ENCODE peak calls at places on chromosomes 3 and 15, in eight cellular contexts. One of them, this sample, is unnamed.

GRCh38 chr3:35739964-35740527 is 100.7 kb downstream of the ARPP21 start:
- DNase-seq in cardiac fibroblast: no peak
- DNase-seq in endothelial cell: no peak
- DNase-seq in omental fat pad: no peak
- DNase-seq in GM13977: no peak
- DNase-seq in left lung: no peak
- DNase-seq in CD8-positive, alpha-beta T cell: no peak
- DNase-seq in breast epithelium: no peak
- DNase-seq in this sample: no peak

GRCh38 chr3:101928890-101929289 is 79.6 kb downstream of the NFKBIZ start:
- DNase-seq in cardiac fibroblast: peak
- DNase-seq in endothelial cell: no peak
- DNase-seq in omental fat pad: no peak
- DNase-seq in GM13977: no peak
- DNase-seq in left lung: no peak
- DNase-seq in CD8-positive, alpha-beta T cell: no peak
- DNase-seq in breast epithelium: no peak
- DNase-seq in this sample: peak

GRCh38 chr3:38016410-38016809 is 13.0 kb downstream of the PLCD1 start:
- DNase-seq in cardiac fibroblast: no peak
- DNase-seq in endothelial cell: no peak
- DNase-seq in omental fat pad: no peak
- DNase-seq in GM13977: no peak
- DNase-seq in left lung: peak
- DNase-seq in CD8-positive, alpha-beta T cell: no peak
- DNase-seq in breast epithelium: no peak
- DNase-seq in this sample: no peak

GRCh38 chr3:49902511-49903345 is 945 bp downstream of the MST1R start:
- DNase-seq in cardiac fibroblast: no peak
- DNase-seq in endothelial cell: no peak
- DNase-seq in omental fat pad: no peak
- DNase-seq in GM13977: no peak
- DNase-seq in left lung: no peak
- DNase-seq in CD8-positive, alpha-beta T cell: no peak
- DNase-seq in breast epithelium: no peak
- DNase-seq in this sample: no peak

GRCh38 chr15:61195116-61196002 is 33.7 kb downstream of the RORA start:
- DNase-seq in cardiac fibroblast: peak
- DNase-seq in endothelial cell: peak
- DNase-seq in omental fat pad: no peak
- DNase-seq in GM13977: peak
- DNase-seq in left lung: no peak
- DNase-seq in CD8-positive, alpha-beta T cell: no peak
- DNase-seq in breast epithelium: no peak
- DNase-seq in this sample: no peak

GRCh38 chr3:87856126-87856525 is 202.7 kb downstream of the CGGBP1 start:
- DNase-seq in cardiac fibroblast: no peak
- DNase-seq in endothelial cell: no peak
- DNase-seq in omental fat pad: no peak
- DNase-seq in GM13977: no peak
- DNase-seq in left lung: no peak
- DNase-seq in CD8-positive, alpha-beta T cell: no peak
- DNase-seq in breast epithelium: no peak
- DNase-seq in this sample: no peak

GRCh38 chr15:89654311-89654761 is 931 bp downstream of the KIF7 start:
- DNase-seq in cardiac fibroblast: peak
- DNase-seq in endothelial cell: no peak
- DNase-seq in omental fat pad: no peak
- DNase-seq in GM13977: no peak
- DNase-seq in left lung: no peak
- DNase-seq in CD8-positive, alpha-beta T cell: no peak
- DNase-seq in breast epithelium: no peak
- DNase-seq in this sample: no peak

GRCh38 chr3:136750209-136750921 is 1.8 kb downstream of the STAG1 start:
- DNase-seq in cardiac fibroblast: no peak
- DNase-seq in endothelial cell: no peak
- DNase-seq in omental fat pad: no peak
- DNase-seq in GM13977: no peak
- DNase-seq in left lung: no peak
- DNase-seq in CD8-positive, alpha-beta T cell: no peak
- DNase-seq in breast epithelium: no peak
- DNase-seq in this sample: peak

GRCh38 chr3:48919215-48920138 is 835 bp downstream of the ARIH2 start:
- DNase-seq in cardiac fibroblast: peak
- DNase-seq in endothelial cell: peak
- DNase-seq in omental fat pad: no peak
- DNase-seq in GM13977: peak
- DNase-seq in left lung: peak
- DNase-seq in CD8-positive, alpha-beta T cell: peak
- DNase-seq in breast epithelium: no peak
- DNase-seq in this sample: peak

GRCh38 chr3:20696393-20697045 is 510.5 kb upstream of the SGO1 start:
- DNase-seq in cardiac fibroblast: no peak
- DNase-seq in endothelial cell: no peak
- DNase-seq in omental fat pad: no peak
- DNase-seq in GM13977: no peak
- DNase-seq in left lung: no peak
- DNase-seq in CD8-positive, alpha-beta T cell: no peak
- DNase-seq in breast epithelium: no peak
- DNase-seq in this sample: no peak
- TF ChIP-seq CTCF in cardiac fibroblast: no peak
- TF ChIP-seq CTCF in endothelial cell: no peak
- TF ChIP-seq CTCF in omental fat pad: no peak
- TF ChIP-seq CTCF in GM13977: no peak
- TF ChIP-seq CTCF in left lung: no peak
- TF ChIP-seq CTCF in CD8-positive, alpha-beta T cell: no peak
- TF ChIP-seq CTCF in breast epithelium: no peak
- TF ChIP-seq CTCF in this sample: no peak

GRCh38 chr3:54999159-54999558 is 71.3 kb upstream of the LRTM1 start:
- DNase-seq in cardiac fibroblast: peak
- DNase-seq in endothelial cell: peak
- DNase-seq in omental fat pad: no peak
- DNase-seq in GM13977: no peak
- DNase-seq in left lung: no peak
- DNase-seq in CD8-positive, alpha-beta T cell: no peak
- DNase-seq in breast epithelium: no peak
- DNase-seq in this sample: no peak
- TF ChIP-seq CTCF in cardiac fibroblast: peak
- TF ChIP-seq CTCF in endothelial cell: peak
- TF ChIP-seq CTCF in omental fat pad: no peak
- TF ChIP-seq CTCF in GM13977: no peak
- TF ChIP-seq CTCF in left lung: no peak
- TF ChIP-seq CTCF in CD8-positive, alpha-beta T cell: no peak
- TF ChIP-seq CTCF in breast epithelium: no peak
- TF ChIP-seq CTCF in this sample: no peak

DNA sequence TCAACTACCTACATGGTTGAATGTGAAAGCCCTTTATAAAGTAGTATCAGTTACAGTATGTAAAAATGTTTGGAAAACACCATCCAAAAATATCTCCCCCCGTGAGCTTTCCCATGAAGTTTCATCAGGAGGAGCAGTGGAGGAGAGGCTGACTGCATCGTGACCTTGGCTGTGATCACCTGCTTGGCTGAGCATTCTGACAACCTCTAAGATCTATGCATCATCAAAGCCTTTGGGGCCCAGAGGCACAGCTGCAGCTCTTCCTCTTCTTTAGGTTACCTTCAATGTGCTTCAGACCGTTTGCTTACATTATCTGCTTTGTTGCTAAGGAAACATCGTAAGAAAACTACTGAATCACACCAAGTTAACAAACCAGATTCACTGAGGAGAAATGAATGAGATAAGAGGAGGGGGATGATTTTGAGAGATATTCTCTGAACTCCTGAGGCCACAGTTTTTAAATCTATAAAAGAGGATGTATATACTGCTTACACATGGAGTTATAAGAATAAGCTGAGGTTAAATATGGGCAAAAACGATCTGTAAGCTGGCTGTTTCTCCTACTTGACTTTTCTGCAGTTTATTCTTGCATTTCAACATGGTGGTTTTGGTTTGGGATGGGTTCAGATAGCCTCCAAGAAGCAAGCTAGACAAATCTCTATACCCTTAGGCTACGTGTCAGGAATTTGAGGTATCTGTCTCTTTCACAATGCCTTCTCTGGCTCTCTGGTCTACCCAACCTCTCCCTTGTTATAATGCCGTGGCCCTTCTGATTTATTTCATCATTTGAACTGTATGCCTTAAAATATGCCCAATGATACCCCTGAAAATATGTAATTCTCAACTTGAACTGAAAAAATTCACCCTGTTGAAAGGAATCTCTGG is 4.0 kb downstream of the GCSAM start:
- DNase-seq in cardiac fibroblast: peak
- DNase-seq in endothelial cell: no peak
- DNase-seq in omental fat pad: no peak
- DNase-seq in GM13977: peak
- DNase-seq in left lung: no peak
- DNase-seq in CD8-positive, alpha-beta T cell: peak
- DNase-seq in breast epithelium: no peak
- DNase-seq in this sample: no peak
- TF ChIP-seq CTCF in cardiac fibroblast: no peak
- TF ChIP-seq CTCF in endothelial cell: no peak
- TF ChIP-seq CTCF in omental fat pad: no peak
- TF ChIP-seq CTCF in GM13977: no peak
- TF ChIP-seq CTCF in left lung: no peak
- TF ChIP-seq CTCF in CD8-positive, alpha-beta T cell: no peak
- TF ChIP-seq CTCF in breast epithelium: no peak
- TF ChIP-seq CTCF in this sample: no peak

DNA sequence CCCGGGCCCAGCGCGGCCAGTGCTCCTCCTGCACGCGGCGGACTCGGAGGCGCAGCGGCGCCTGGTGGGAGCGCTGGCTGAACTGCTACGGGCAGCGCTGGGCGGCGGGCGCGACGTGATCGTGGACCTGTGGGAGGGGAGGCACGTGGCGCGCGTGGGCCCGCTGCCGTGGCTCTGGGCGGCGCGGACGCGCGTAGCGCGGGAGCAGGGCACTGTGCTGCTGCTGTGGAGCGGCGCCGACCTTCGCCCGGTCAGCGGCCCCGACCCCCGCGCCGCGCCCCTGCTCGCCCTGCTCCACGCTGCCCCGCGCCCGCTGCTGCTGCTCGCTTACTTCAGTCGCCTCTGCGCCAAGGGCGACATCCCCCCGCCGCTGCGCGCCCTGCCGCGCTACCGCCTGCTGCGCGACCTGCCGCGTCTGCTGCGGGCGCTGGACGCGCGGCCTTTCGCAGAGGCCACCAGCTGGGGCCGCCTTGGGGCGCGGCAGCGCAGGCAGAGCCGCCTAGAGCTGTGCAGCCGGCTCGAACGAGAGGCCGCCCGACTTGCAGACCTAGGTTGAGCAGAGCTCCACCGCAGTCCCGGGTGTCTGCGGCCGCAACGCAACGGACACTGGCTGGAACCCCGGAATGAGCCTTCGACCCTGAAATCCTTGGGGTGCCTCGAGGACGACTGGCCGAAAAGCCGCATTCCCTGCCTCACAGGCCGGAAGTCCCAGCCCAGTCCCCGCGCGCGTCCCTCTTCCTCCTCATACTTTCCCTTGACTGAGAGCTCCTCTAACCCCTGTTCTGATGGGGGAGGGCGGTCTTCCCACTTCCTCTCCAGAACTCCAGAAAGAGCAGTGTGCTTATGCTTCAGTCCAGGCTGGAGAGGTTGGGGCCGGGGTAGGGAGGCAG is 1.4 kb upstream of the IL17RC start:
- DNase-seq in cardiac fibroblast: peak
- DNase-seq in endothelial cell: peak
- DNase-seq in omental fat pad: no peak
- DNase-seq in GM13977: peak
- DNase-seq in left lung: peak
- DNase-seq in CD8-positive, alpha-beta T cell: no peak
- DNase-seq in breast epithelium: peak
- DNase-seq in this sample: no peak
- TF ChIP-seq CTCF in cardiac fibroblast: peak
- TF ChIP-seq CTCF in endothelial cell: no peak
- TF ChIP-seq CTCF in omental fat pad: no peak
- TF ChIP-seq CTCF in GM13977: peak
- TF ChIP-seq CTCF in left lung: peak
- TF ChIP-seq CTCF in CD8-positive, alpha-beta T cell: no peak
- TF ChIP-seq CTCF in breast epithelium: peak
- TF ChIP-seq CTCF in this sample: no peak

GRCh38 chr3:172103724-172104123 is 64.3 kb downstream of the FNDC3B start:
- DNase-seq in cardiac fibroblast: peak
- DNase-seq in endothelial cell: no peak
- DNase-seq in omental fat pad: no peak
- DNase-seq in GM13977: no peak
- DNase-seq in left lung: no peak
- DNase-seq in CD8-positive, alpha-beta T cell: no peak
- DNase-seq in breast epithelium: no peak
- DNase-seq in this sample: no peak

GRCh38 chr3:172104471-172105072 is 65.2 kb downstream of the FNDC3B start:
- DNase-seq in cardiac fibroblast: peak
- DNase-seq in endothelial cell: no peak
- DNase-seq in omental fat pad: no peak
- DNase-seq in GM13977: no peak
- DNase-seq in left lung: no peak
- DNase-seq in CD8-positive, alpha-beta T cell: no peak
- DNase-seq in breast epithelium: no peak
- DNase-seq in this sample: no peak

GRCh38 chr3:172107403-172107802 is 68.0 kb downstream of the FNDC3B start:
- DNase-seq in cardiac fibroblast: no peak
- DNase-seq in endothelial cell: no peak
- DNase-seq in omental fat pad: no peak
- DNase-seq in GM13977: peak
- DNase-seq in left lung: no peak
- DNase-seq in CD8-positive, alpha-beta T cell: peak
- DNase-seq in breast epithelium: no peak
- DNase-seq in this sample: no peak

GRCh38 chr3:172106989-172107388 is 67.6 kb downstream of the FNDC3B start:
- DNase-seq in cardiac fibroblast: no peak
- DNase-seq in endothelial cell: no peak
- DNase-seq in omental fat pad: no peak
- DNase-seq in GM13977: peak
- DNase-seq in left lung: no peak
- DNase-seq in CD8-positive, alpha-beta T cell: peak
- DNase-seq in breast epithelium: no peak
- DNase-seq in this sample: no peak

GRCh38 chr3:172106037-172106559 is 66.7 kb downstream of the FNDC3B start:
- DNase-seq in cardiac fibroblast: no peak
- DNase-seq in endothelial cell: no peak
- DNase-seq in omental fat pad: no peak
- DNase-seq in GM13977: no peak
- DNase-seq in left lung: no peak
- DNase-seq in CD8-positive, alpha-beta T cell: no peak
- DNase-seq in breast epithelium: no peak
- DNase-seq in this sample: no peak
- TF ChIP-seq CTCF in cardiac fibroblast: no peak
- TF ChIP-seq CTCF in endothelial cell: no peak
- TF ChIP-seq CTCF in omental fat pad: no peak
- TF ChIP-seq CTCF in GM13977: no peak
- TF ChIP-seq CTCF in left lung: no peak
- TF ChIP-seq CTCF in CD8-positive, alpha-beta T cell: no peak
- TF ChIP-seq CTCF in breast epithelium: no peak
- TF ChIP-seq CTCF in this sample: no peak

GRCh38 chr3:43016513-43016865 is 37.4 kb downstream of the GASK1A start:
- DNase-seq in cardiac fibroblast: no peak
- DNase-seq in endothelial cell: no peak
- DNase-seq in omental fat pad: no peak
- DNase-seq in GM13977: no peak
- DNase-seq in left lung: no peak
- DNase-seq in CD8-positive, alpha-beta T cell: no peak
- DNase-seq in breast epithelium: no peak
- DNase-seq in this sample: no peak
- TF ChIP-seq CTCF in cardiac fibroblast: no peak
- TF ChIP-seq CTCF in endothelial cell: no peak
- TF ChIP-seq CTCF in omental fat pad: no peak
- TF ChIP-seq CTCF in GM13977: no peak
- TF ChIP-seq CTCF in left lung: no peak
- TF ChIP-seq CTCF in CD8-positive, alpha-beta T cell: no peak
- TF ChIP-seq CTCF in breast epithelium: no peak
- TF ChIP-seq CTCF in this sample: no peak

GRCh38 chr15:66594344-66594743 is 28.5 kb upstream of the LCTL start:
- DNase-seq in cardiac fibroblast: no peak
- DNase-seq in endothelial cell: no peak
- DNase-seq in omental fat pad: no peak
- DNase-seq in GM13977: no peak
- DNase-seq in left lung: no peak
- DNase-seq in CD8-positive, alpha-beta T cell: no peak
- DNase-seq in breast epithelium: no peak
- DNase-seq in this sample: no peak
- TF ChIP-seq CTCF in cardiac fibroblast: no peak
- TF ChIP-seq CTCF in endothelial cell: no peak
- TF ChIP-seq CTCF in omental fat pad: no peak
- TF ChIP-seq CTCF in GM13977: no peak
- TF ChIP-seq CTCF in left lung: no peak
- TF ChIP-seq CTCF in CD8-positive, alpha-beta T cell: no peak
- TF ChIP-seq CTCF in breast epithelium: no peak
- TF ChIP-seq CTCF in this sample: no peak